ENCODE peak calls at places on chromosome 18, in six cellular contexts. M, U, A, R, F and G are unnamed samples.

GRCh38 chr18:13137939-13138821 is 80.4 kb upstream of the LDLRAD4 start:
- DNase-seq in U (no peak), M (peak; percentile 99), A (peak; percentile 36), F (peak; percentile 69), R (peak; percentile 77), G (no peak)

GRCh38 chr18:44740000-44740399 is 59.3 kb downstream of the SETBP1 start:
- DNase-seq in R (no peak), M (no peak), A (no peak), F (no peak), U (no peak), G (no peak)

GRCh38 chr18:45689386-45689785 is 34.6 kb upstream of the SLC14A1 start:
- DNase-seq in F (no peak), A (no peak), R (no peak), M (no peak), U (no peak), G (no peak)

GRCh38 chr18:46588971-46589660 is 67.9 kb downstream of the LOXHD1 start:
- DNase-seq in M (no peak), U (peak; percentile 24), R (no peak), A (no peak), F (no peak), G (no peak)

GRCh38 chr18:78659748-78660147 is 319.9 kb upstream of the SALL3 start:
- DNase-seq in M (no peak), F (peak; percentile 38), U (peak; percentile 87), A (peak; percentile 13), R (no peak), G (no peak)

GRCh38 chr18:478679-479078 is 21.8 kb downstream of the COLEC12 start:
- DNase-seq in M (no peak), F (no peak), A (no peak), U (no peak), R (no peak), G (no peak)

GRCh38 chr18:6044773-6045172 is 149.5 kb upstream of the TMEM200C start:
- DNase-seq in U (no peak), R (no peak), F (no peak), M (peak; percentile 8), A (no peak), G (no peak)

GRCh38 chr18:77102246-77103040 is 30.1 kb downstream of the MBP start:
- DNase-seq in F (no peak), R (peak; percentile 74), M (no peak), U (no peak), A (no peak), G (no peak)

GRCh38 chr18:48048251-48048650 is 117.8 kb upstream of the SMAD2 start:
- DNase-seq in R (no peak), A (no peak), U (no peak), F (no peak), M (no peak), G (no peak)

GRCh38 chr18:35376742-35377695 is at the start of gene ZNF396:
- DNase-seq in R (no peak), U (peak; percentile 93), F (peak; percentile 73), M (peak; percentile 52), A (peak; percentile 87), G (peak; percentile 58)

GRCh38 chr18:26621161-26622026 is 73.0 kb upstream of the KCTD1 start:
- DNase-seq in F (peak; percentile 34), A (peak; percentile 43), R (no peak), U (peak; percentile 84), M (peak; percentile 21), G (peak; percentile 43)

GRCh38 chr18:32057624-32058165 is 34.0 kb upstream of the RNF138 start:
- DNase-seq in R (no peak), F (no peak), M (no peak), U (no peak), A (no peak), G (no peak)

GRCh38 chr18:75727479-75727878 is 300.0 kb upstream of the SMIM21 start:
- DNase-seq in A (peak; percentile 22), R (no peak), F (peak; percentile 12), M (peak; percentile 2), U (peak; percentile 85), G (peak; percentile 5)

GRCh38 chr18:61992285-61992684 is 99.5 kb upstream of the RNF152 start:
- DNase-seq in F (no peak), M (peak; percentile 13), U (no peak), A (no peak), R (no peak), G (no peak)

GRCh38 chr18:37253424-37254255 is 312.0 kb downstream of the CELF4 start:
- DNase-seq in A (peak; percentile 96), U (peak; percentile 78), F (peak; percentile 53), M (no peak), R (no peak), G (no peak)

GRCh38 chr18:46719388-46719787 is 37.5 kb downstream of the ST8SIA5 start:
- DNase-seq in F (no peak), A (no peak), U (no peak), M (no peak), R (no peak), G (no peak)

GRCh38 chr18:2905802-2906521 is 59.2 kb downstream of the EMILIN2 start:
- DNase-seq in U (peak; percentile 65), R (no peak), F (peak; percentile 70), M (peak; percentile 44), A (no peak), G (peak; percentile 51)
- TF ChIP-seq POLR2A in U (no peak), R (peak; percentile 76), F (peak; percentile 42), M (peak; percentile 89), A (no peak), G (peak; percentile 31)

DNA sequence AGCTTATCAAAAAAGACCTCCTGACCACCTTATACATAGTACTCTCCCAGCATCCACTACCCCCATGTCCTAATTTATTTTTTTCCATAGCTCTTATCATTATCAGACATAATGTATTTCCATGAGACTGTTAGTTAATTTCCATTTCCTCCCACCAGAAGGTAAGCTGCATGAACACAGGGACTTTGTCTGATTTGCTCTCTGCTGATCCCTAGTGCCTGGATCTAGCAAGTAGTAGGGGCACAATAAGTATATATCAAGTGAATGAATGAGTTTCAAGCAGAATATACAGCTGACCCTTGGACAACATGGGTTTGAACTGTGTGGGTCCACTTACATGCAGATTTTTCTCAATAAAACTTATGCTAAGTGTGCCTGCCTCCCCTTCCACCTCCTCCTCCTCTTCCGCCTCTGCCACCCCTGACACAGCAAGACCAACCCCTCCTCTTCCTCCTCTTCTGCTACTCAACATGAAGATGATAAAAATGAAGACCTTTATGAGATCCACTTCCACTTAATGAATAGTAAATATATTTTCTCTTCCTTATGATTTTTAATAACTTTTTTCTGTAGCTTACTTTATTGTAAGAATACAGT is 53.8 kb downstream of the CTAGE1 start:
- DNase-seq in F (no peak), U (no peak), A (no peak), R (no peak), M (no peak), G (no peak)
- TF ChIP-seq TAF1 in F (no peak), U (no peak), A (no peak), R (no peak), M (no peak), G (no peak)

GRCh38 chr18:24397131-24397693 is 412 bp downstream of the OSBPL1A start:
- DNase-seq in M (no peak), A (no peak), U (no peak), F (no peak), R (no peak), G (no peak)

GRCh38 chr18:24396082-24396623 is 1.5 kb downstream of the OSBPL1A start:
- DNase-seq in M (no peak), U (no peak), A (no peak), R (no peak), F (no peak), G (no peak)

GRCh38 chr18:24398515-24398914 is 891 bp upstream of the OSBPL1A start:
- DNase-seq in R (no peak), U (no peak), M (no peak), A (no peak), F (no peak), G (no peak)

GRCh38 chr18:24395049-24395780 is 2.4 kb downstream of the OSBPL1A start:
- DNase-seq in M (no peak), R (no peak), F (no peak), U (no peak), A (no peak), G (no peak)

DNA sequence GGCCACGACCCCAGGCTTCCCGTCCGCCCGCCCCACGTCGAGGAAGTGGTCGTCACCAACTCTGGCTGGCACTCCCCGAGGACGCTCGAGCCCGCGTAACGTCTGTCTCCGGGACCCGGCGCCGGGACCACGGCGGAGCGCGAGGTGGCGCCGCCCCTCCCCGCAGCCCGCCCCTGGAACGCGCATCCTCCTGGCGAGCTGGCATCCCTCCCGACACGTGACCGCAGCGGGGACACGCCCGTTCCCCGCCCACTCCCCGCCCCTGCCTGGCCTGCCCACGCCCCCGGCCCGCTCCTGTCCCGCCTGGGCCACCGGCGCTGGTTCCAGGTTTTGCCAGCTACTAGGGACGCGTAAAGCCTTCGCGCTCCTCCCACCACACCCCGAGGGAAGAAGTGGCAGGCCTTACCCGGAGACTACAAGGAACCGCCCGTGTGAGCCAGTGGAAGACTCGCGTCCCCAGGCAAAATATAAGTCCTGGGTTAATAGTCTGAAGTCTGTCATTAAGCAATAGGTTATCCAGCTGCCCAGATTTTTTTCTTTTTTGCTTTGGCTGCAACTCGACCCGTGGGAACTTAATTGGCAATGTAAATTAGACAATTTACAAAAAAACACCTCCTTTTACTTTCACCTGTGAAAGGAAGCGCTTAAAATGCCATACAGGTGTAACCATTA is at the start of gene OSBPL1A:
- DNase-seq in U (peak; percentile 89), A (peak; percentile 81), M (peak; percentile 28), R (no peak), F (peak; percentile 32), G (peak; percentile 19)
- TF ChIP-seq POLR2A in U (peak; percentile 57), A (no peak), M (no peak), R (peak; percentile 44), F (no peak), G (no peak)

DNA sequence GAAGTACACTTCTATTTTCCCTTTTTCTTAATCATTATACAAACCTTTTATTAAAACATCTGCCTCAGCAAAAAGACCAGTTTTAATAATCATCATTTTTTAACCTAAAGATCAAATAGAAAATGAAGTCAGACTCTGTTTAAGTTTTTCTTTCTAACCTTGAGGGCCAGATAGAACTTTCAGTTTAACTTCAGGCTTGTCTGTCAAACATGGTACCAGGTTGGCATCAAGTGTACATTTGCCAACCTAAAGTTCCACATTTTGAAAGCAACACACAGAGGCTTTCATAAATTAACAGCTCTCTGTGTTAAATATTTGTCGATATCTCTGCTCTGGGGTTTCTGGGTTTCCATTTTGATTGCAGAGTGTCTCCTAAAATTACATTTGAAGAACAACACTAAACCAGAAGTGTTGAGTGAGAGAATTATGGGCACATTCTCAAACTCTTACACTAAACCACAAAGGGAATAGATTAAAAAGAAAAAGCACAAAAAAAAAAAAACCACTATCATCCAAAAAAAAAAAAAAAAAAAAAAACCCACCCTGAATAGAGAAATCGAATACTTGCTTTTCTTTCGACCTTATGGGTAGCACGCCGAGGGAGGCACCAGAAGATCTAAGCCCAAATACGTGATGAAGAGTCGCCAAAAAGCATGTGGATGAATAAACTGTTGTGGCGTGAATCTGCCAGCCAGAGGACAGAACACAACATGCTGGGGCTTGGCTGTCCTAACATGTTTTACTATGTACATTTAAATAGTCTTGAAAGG is 166.2 kb downstream of the TCF4 start:
- DNase-seq in F (no peak), R (no peak), A (no peak), M (no peak), U (no peak), G (no peak)
- TF ChIP-seq TAF1 in F (no peak), R (no peak), A (no peak), M (no peak), U (no peak), G (no peak)

GRCh38 chr18:55500316-55501086 is 87.5 kb downstream of the TCF4 start:
- DNase-seq in F (no peak), R (no peak), U (no peak), A (no peak), M (no peak), G (no peak)
- TF ChIP-seq POLR2A in F (no peak), R (no peak), U (no peak), A (no peak), M (no peak), G (no peak)

GRCh38 chr18:49682301-49683190 is 120.7 kb downstream of the LIPG start:
- DNase-seq in A (no peak), R (no peak), U (no peak), F (no peak), M (no peak), G (no peak)
- TF ChIP-seq TAF1 in A (no peak), R (no peak), U (no peak), F (no peak), M (no peak), G (no peak)